ENCODE peak calls at places on chromosomes 13 and 19, in six cellular contexts. O is NCI-H2171 treated with DMSO at 0.1 percent for 48 hours, D is nephron progenitor cell, A is HTR-8/SVneo, Z is anterior cingulate cortex, T is activated gamma-delta T cell treated with Interleukin-2 at 50 U/mL for 16 hours. B is an unnamed sample.

GRCh38 chr19:1088419-1089066 is 6.6 kb downstream of the POLR2E start:
- DNase-seq in T (no peak), Z (no peak), A (no peak), O (no peak), D (no peak), B (no peak)

GRCh38 chr13:75299913-75300862 is 181.8 kb downstream of the TBC1D4 start:
- DNase-seq in T (no peak), D (no peak), A (peak), Z (no peak), O (no peak), B (no peak)

GRCh38 chr13:102325321-102325720 is 76.5 kb downstream of the FGF14 start:
- DNase-seq in T (no peak), D (no peak), Z (no peak), A (no peak), O (no peak), B (no peak)

GRCh38 chr13:95865080-95865597 is 188.1 kb downstream of the UGGT2 start:
- DNase-seq in A (no peak), D (peak), O (no peak), T (no peak), Z (no peak), B (no peak)

GRCh38 chr19:6739884-6740588 is 556 bp downstream of the TRIP10 start:
- DNase-seq in Z (no peak), T (no peak), D (peak), O (no peak), A (no peak), B (no peak)

GRCh38 chr13:36965767-36966166 is 33.4 kb downstream of the ALG5 start:
- DNase-seq in A (peak), T (no peak), Z (no peak), D (no peak), O (no peak), B (no peak)

GRCh38 chr13:33229446-33230177 is 55.9 kb downstream of the STARD13 start:
- DNase-seq in O (no peak), D (no peak), A (no peak), Z (peak), T (no peak), B (no peak)

GRCh38 chr13:34174671-34175145 is 356.8 kb downstream of the RFC3 start:
- DNase-seq in O (no peak), Z (no peak), T (no peak), A (no peak), D (no peak), B (no peak)

GRCh38 chr13:53784331-53784730 is 755.7 kb downstream of the OLFM4 start:
- DNase-seq in T (no peak), D (no peak), O (peak), A (no peak), Z (no peak), B (no peak)

GRCh38 chr19:17532557-17532956 is 21.1 kb downstream of the PGLS start:
- DNase-seq in Z (no peak), A (no peak), T (no peak), O (no peak), D (no peak), B (no peak)

GRCh38 chr13:67343777-67344176 is 113.6 kb upstream of the PCDH9 start:
- DNase-seq in A (no peak), Z (no peak), D (no peak), T (no peak), O (no peak), B (no peak)

GRCh38 chr13:35874704-35875103 is 256.5 kb downstream of the DCLK1 start:
- DNase-seq in Z (no peak), A (no peak), T (no peak), O (no peak), D (no peak), B (no peak)

GRCh38 chr19:14507704-14508246 is 10.4 kb downstream of the DNAJB1 start:
- DNase-seq in A (no peak), T (no peak), O (no peak), D (no peak), Z (no peak), B (no peak)

GRCh38 chr13:110677731-110678545 is 28.0 kb downstream of the CARS2 start:
- DNase-seq in Z (no peak), D (no peak), T (no peak), A (no peak), O (no peak), B (no peak)

GRCh38 chr19:56720281-56720680 is 48.7 kb upstream of the ZNF835 start:
- DNase-seq in T (no peak), Z (peak), O (no peak), A (no peak), D (no peak), B (no peak)

GRCh38 chr13:86080340-86080995 is 281.2 kb upstream of the SLITRK6 start:
- DNase-seq in Z (no peak), T (no peak), D (no peak), O (no peak), A (no peak), B (no peak)

GRCh38 chr19:38478273-38478971 is 44.9 kb downstream of the RYR1 start:
- DNase-seq in T (no peak), O (no peak), Z (no peak), A (peak), D (no peak), B (peak)

GRCh38 chr13:100987993-100988392 is 313.4 kb upstream of the TMTC4 start:
- DNase-seq in O (no peak), D (no peak), T (no peak), A (no peak), Z (peak), B (no peak)

GRCh38 chr13:72431981-72432617 is 295.3 kb downstream of the MZT1 start:
- DNase-seq in O (peak), T (no peak), Z (no peak), D (no peak), A (no peak), B (no peak)

GRCh38 chr19:2618611-2619010 is 83.9 kb downstream of the GNG7 start:
- DNase-seq in Z (no peak), T (peak), A (no peak), D (no peak), O (no peak), B (peak)

GRCh38 chr13:44263920-44264610 is 109.6 kb upstream of the SERP2 start:
- DNase-seq in Z (peak), O (no peak), T (no peak), A (no peak), D (no peak), B (no peak)

GRCh38 chr13:65597839-65598818 is 1632.0 kb downstream of the PCDH9 start:
- DNase-seq in O (no peak), Z (no peak), A (no peak), T (no peak), D (no peak), B (no peak)

GRCh38 chr13:111166882-111167281 is 51.8 kb downstream of the ARHGEF7 start:
- DNase-seq in T (no peak), D (no peak), A (no peak), Z (no peak), O (no peak), B (no peak)

GRCh38 chr19:22256856-22257255 is 29.4 kb upstream of the ZNF729 start:
- DNase-seq in Z (no peak), T (no peak), A (no peak), O (no peak), D (no peak), B (no peak)

GRCh38 chr19:31419871-31420430 is 70.7 kb upstream of the TSHZ3 start:
- DNase-seq in A (no peak), D (no peak), T (no peak), Z (no peak), O (no peak), B (no peak)

GRCh38 chr19:46975918-46976782 is 43.5 kb upstream of the NPAS1 start:
- DNase-seq in D (peak), A (peak), Z (peak), O (no peak), T (no peak), B (no peak)

GRCh38 chr19:38250428-38250820 is 5.8 kb downstream of the PPP1R14A start:
- DNase-seq in O (no peak), T (no peak), D (no peak), Z (no peak), A (no peak), B (no peak)

GRCh38 chr13:60226507-60226906 is 62.8 kb upstream of the DIAPH3 start:
- DNase-seq in T (no peak), O (peak), D (peak), A (peak), Z (no peak), B (no peak)

GRCh38 chr13:27203186-27203585 is 31.6 kb upstream of the USP12 start:
- DNase-seq in D (no peak), A (no peak), T (no peak), Z (no peak), O (no peak), B (no peak)

GRCh38 chr19:12778020-12778904 is 2.9 kb upstream of the HOOK2 start:
- DNase-seq in T (peak), O (peak), Z (peak), A (no peak), D (peak), B (peak)

GRCh38 chr13:44989941-44990340 is 603 bp downstream of the GPALPP1 start:
- DNase-seq in T (peak), O (no peak), Z (no peak), A (no peak), D (no peak), B (peak)

GRCh38 chr13:72145383-72145782 is 278.4 kb upstream of the DACH1 start:
- DNase-seq in O (no peak), T (no peak), Z (no peak), A (no peak), D (no peak), B (no peak)

GRCh38 chr19:17542042-17542441 is 13.4 kb upstream of the COLGALT1 start:
- DNase-seq in A (no peak), O (no peak), T (no peak), Z (no peak), D (no peak), B (no peak)

B was measured in activated CD8-positive, alpha-beta T cell treated with anti-CD3 and anti-CD28 coated beads, Interleukin-2, amount 10 ng/mL, durations not matched to agents 7 days and 5 days.